ENCODE peak calls at places on chromosome 5, in six cellular contexts. One of them, this sample, is unnamed.

GRCh38 chr5:140331638-140332037 is 14.8 kb downstream of the HBEGF start:
- DNase-seq in immature natural killer cell: no peak
- DNase-seq in naive thymus-derived CD4-positive, alpha-beta T cell: no peak
- DNase-seq in lung microvascular endothelial cell: peak
- DNase-seq in effector CD8-positive, alpha-beta T cell: no peak
- DNase-seq in GM19239: no peak
- DNase-seq in this sample: no peak

GRCh38 chr5:173981362-173981761 is 7.6 kb upstream of the C5orf47 start:
- DNase-seq in GM19239: no peak
- DNase-seq in effector CD8-positive, alpha-beta T cell: no peak
- DNase-seq in immature natural killer cell: no peak
- DNase-seq in lung microvascular endothelial cell: no peak
- DNase-seq in naive thymus-derived CD4-positive, alpha-beta T cell: no peak
- DNase-seq in this sample: no peak

GRCh38 chr5:74275204-74275992 is 365.1 kb downstream of the ENC1 start:
- DNase-seq in immature natural killer cell: no peak
- DNase-seq in effector CD8-positive, alpha-beta T cell: no peak
- DNase-seq in lung microvascular endothelial cell: no peak
- DNase-seq in GM19239: no peak
- DNase-seq in naive thymus-derived CD4-positive, alpha-beta T cell: no peak
- DNase-seq in this sample: no peak

GRCh38 chr5:140556438-140556837 is 835 bp downstream of the SRA1 start:
- DNase-seq in GM19239: no peak
- DNase-seq in immature natural killer cell: peak
- DNase-seq in effector CD8-positive, alpha-beta T cell: no peak
- DNase-seq in lung microvascular endothelial cell: peak
- DNase-seq in naive thymus-derived CD4-positive, alpha-beta T cell: no peak
- DNase-seq in this sample: no peak

GRCh38 chr5:135323701-135324132 is 75.3 kb downstream of the MACROH2A1 start:
- DNase-seq in effector CD8-positive, alpha-beta T cell: no peak
- DNase-seq in naive thymus-derived CD4-positive, alpha-beta T cell: no peak
- DNase-seq in immature natural killer cell: no peak
- DNase-seq in GM19239: no peak
- DNase-seq in lung microvascular endothelial cell: no peak
- DNase-seq in this sample: no peak

GRCh38 chr5:139574641-139575312 is 13.6 kb downstream of the UBE2D2 start:
- DNase-seq in lung microvascular endothelial cell: peak
- DNase-seq in naive thymus-derived CD4-positive, alpha-beta T cell: no peak
- DNase-seq in effector CD8-positive, alpha-beta T cell: no peak
- DNase-seq in immature natural killer cell: peak
- DNase-seq in GM19239: no peak
- DNase-seq in this sample: no peak

GRCh38 chr5:150323092-150323491 is 20.4 kb upstream of the ARSI start:
- DNase-seq in GM19239: no peak
- DNase-seq in effector CD8-positive, alpha-beta T cell: no peak
- DNase-seq in immature natural killer cell: no peak
- DNase-seq in naive thymus-derived CD4-positive, alpha-beta T cell: no peak
- DNase-seq in lung microvascular endothelial cell: no peak
- DNase-seq in this sample: no peak

GRCh38 chr5:40791715-40792139 is 6.4 kb downstream of the PRKAA1 start:
- DNase-seq in naive thymus-derived CD4-positive, alpha-beta T cell: no peak
- DNase-seq in effector CD8-positive, alpha-beta T cell: no peak
- DNase-seq in immature natural killer cell: no peak
- DNase-seq in lung microvascular endothelial cell: no peak
- DNase-seq in GM19239: no peak
- DNase-seq in this sample: no peak

GRCh38 chr5:170475269-170476000 is 28.4 kb upstream of the KCNIP1 start:
- DNase-seq in lung microvascular endothelial cell: no peak
- DNase-seq in GM19239: no peak
- DNase-seq in immature natural killer cell: no peak
- DNase-seq in naive thymus-derived CD4-positive, alpha-beta T cell: no peak
- DNase-seq in effector CD8-positive, alpha-beta T cell: no peak
- DNase-seq in this sample: no peak

GRCh38 chr5:135641329-135642178 is 62.8 kb upstream of the CXCL14 start:
- DNase-seq in naive thymus-derived CD4-positive, alpha-beta T cell: no peak
- DNase-seq in lung microvascular endothelial cell: no peak
- DNase-seq in GM19239: no peak
- DNase-seq in effector CD8-positive, alpha-beta T cell: no peak
- DNase-seq in immature natural killer cell: no peak
- DNase-seq in this sample: no peak

GRCh38 chr5:116557669-116558271 is 16.9 kb downstream of the SEMA6A start:
- DNase-seq in effector CD8-positive, alpha-beta T cell: no peak
- DNase-seq in immature natural killer cell: no peak
- DNase-seq in naive thymus-derived CD4-positive, alpha-beta T cell: no peak
- DNase-seq in lung microvascular endothelial cell: peak
- DNase-seq in GM19239: no peak
- DNase-seq in this sample: no peak

GRCh38 chr5:141003791-141004601 is 37.7 kb downstream of the PCDHAC2 start:
- DNase-seq in effector CD8-positive, alpha-beta T cell: no peak
- DNase-seq in naive thymus-derived CD4-positive, alpha-beta T cell: no peak
- DNase-seq in GM19239: no peak
- DNase-seq in immature natural killer cell: no peak
- DNase-seq in lung microvascular endothelial cell: no peak
- DNase-seq in this sample: no peak

GRCh38 chr5:122971333-122971732 is 65.2 kb downstream of the PPIC start:
- DNase-seq in naive thymus-derived CD4-positive, alpha-beta T cell: no peak
- DNase-seq in effector CD8-positive, alpha-beta T cell: no peak
- DNase-seq in GM19239: no peak
- DNase-seq in lung microvascular endothelial cell: no peak
- DNase-seq in immature natural killer cell: no peak
- DNase-seq in this sample: no peak

GRCh38 chr5:88787856-88788255 is 95.1 kb downstream of the MEF2C start:
- DNase-seq in GM19239: no peak
- DNase-seq in lung microvascular endothelial cell: peak
- DNase-seq in effector CD8-positive, alpha-beta T cell: no peak
- DNase-seq in immature natural killer cell: no peak
- DNase-seq in naive thymus-derived CD4-positive, alpha-beta T cell: no peak
- DNase-seq in this sample: no peak

GRCh38 chr5:149490599-149491187 is 60.5 kb downstream of the CSNK1A1 start:
- DNase-seq in GM19239: no peak
- DNase-seq in lung microvascular endothelial cell: no peak
- DNase-seq in naive thymus-derived CD4-positive, alpha-beta T cell: no peak
- DNase-seq in effector CD8-positive, alpha-beta T cell: no peak
- DNase-seq in immature natural killer cell: no peak
- DNase-seq in this sample: no peak

GRCh38 chr5:53262348-53262970 is 152.9 kb upstream of the MOCS2 start:
- DNase-seq in immature natural killer cell: no peak
- DNase-seq in effector CD8-positive, alpha-beta T cell: no peak
- DNase-seq in lung microvascular endothelial cell: peak
- DNase-seq in naive thymus-derived CD4-positive, alpha-beta T cell: no peak
- DNase-seq in GM19239: no peak
- DNase-seq in this sample: no peak

GRCh38 chr5:103621548-103621930 is 59.0 kb upstream of the NUDT12 start:
- DNase-seq in effector CD8-positive, alpha-beta T cell: no peak
- DNase-seq in immature natural killer cell: no peak
- DNase-seq in naive thymus-derived CD4-positive, alpha-beta T cell: no peak
- DNase-seq in GM19239: no peak
- DNase-seq in lung microvascular endothelial cell: no peak
- DNase-seq in this sample: no peak

GRCh38 chr5:151224372-151224771 is 480 bp upstream of the CCDC69 start:
- DNase-seq in GM19239: no peak
- DNase-seq in immature natural killer cell: no peak
- DNase-seq in effector CD8-positive, alpha-beta T cell: no peak
- DNase-seq in naive thymus-derived CD4-positive, alpha-beta T cell: no peak
- DNase-seq in lung microvascular endothelial cell: no peak
- DNase-seq in this sample: no peak

GRCh38 chr5:149118463-149118862 is 22.8 kb upstream of the ABLIM3 start:
- DNase-seq in GM19239: no peak
- DNase-seq in lung microvascular endothelial cell: no peak
- DNase-seq in immature natural killer cell: no peak
- DNase-seq in effector CD8-positive, alpha-beta T cell: no peak
- DNase-seq in naive thymus-derived CD4-positive, alpha-beta T cell: no peak
- DNase-seq in this sample: no peak

GRCh38 chr5:124059200-124059599 is 547.2 kb downstream of the CSNK1G3 start:
- DNase-seq in immature natural killer cell: no peak
- DNase-seq in effector CD8-positive, alpha-beta T cell: no peak
- DNase-seq in lung microvascular endothelial cell: no peak
- DNase-seq in naive thymus-derived CD4-positive, alpha-beta T cell: no peak
- DNase-seq in GM19239: no peak
- DNase-seq in this sample: no peak

GRCh38 chr5:120599576-120599975 is 135.5 kb downstream of the PRR16 start:
- DNase-seq in immature natural killer cell: no peak
- DNase-seq in naive thymus-derived CD4-positive, alpha-beta T cell: no peak
- DNase-seq in effector CD8-positive, alpha-beta T cell: no peak
- DNase-seq in lung microvascular endothelial cell: no peak
- DNase-seq in GM19239: no peak
- DNase-seq in this sample: no peak

GRCh38 chr5:100668511-100668910 is 133.3 kb downstream of the FAM174A start:
- DNase-seq in GM19239: no peak
- DNase-seq in effector CD8-positive, alpha-beta T cell: no peak
- DNase-seq in naive thymus-derived CD4-positive, alpha-beta T cell: no peak
- DNase-seq in immature natural killer cell: no peak
- DNase-seq in lung microvascular endothelial cell: peak
- DNase-seq in this sample: no peak